ENCODE peak calls at places on chromosome 15, in seven cellular contexts. One of them, this sample, is unnamed. For H3K27me3, the result is how much of the 10 kb centered on the place peaks cover.

GRCh38 chr15:91151781-91152563 is 51.9 kb downstream of the SV2B start:
- DNase-seq in esophagus squamous epithelium: no peak
- DNase-seq in heart left ventricle: no peak
- DNase-seq in stomach: no peak
- DNase-seq in ovary: no peak
- DNase-seq in GM12878: no peak
- DNase-seq in K562: no peak
- DNase-seq in this sample: no peak

GRCh38 chr15:52295421-52295991 is at the start of gene MYO5C:
- DNase-seq in K562: no peak
- DNase-seq in stomach: peak
- DNase-seq in heart left ventricle: peak
- DNase-seq in GM12878: no peak
- DNase-seq in ovary: no peak
- DNase-seq in esophagus squamous epithelium: no peak
- DNase-seq in this sample: peak

GRCh38 chr15:72285402-72285801 is 13.0 kb upstream of the PARP6 start:
- DNase-seq in stomach: no peak
- DNase-seq in esophagus squamous epithelium: no peak
- DNase-seq in ovary: no peak
- DNase-seq in heart left ventricle: no peak
- DNase-seq in K562: no peak
- DNase-seq in GM12878: no peak
- DNase-seq in this sample: no peak

GRCh38 chr15:88604381-88604951 is 16.7 kb upstream of the AEN start:
- DNase-seq in K562: no peak
- DNase-seq in ovary: no peak
- DNase-seq in stomach: no peak
- DNase-seq in GM12878: no peak
- DNase-seq in heart left ventricle: no peak
- DNase-seq in esophagus squamous epithelium: no peak
- DNase-seq in this sample: peak

GRCh38 chr15:50068016-50068415 is 51.0 kb downstream of the ATP8B4 start:
- DNase-seq in esophagus squamous epithelium: no peak
- DNase-seq in heart left ventricle: no peak
- DNase-seq in K562: no peak
- DNase-seq in stomach: no peak
- DNase-seq in ovary: no peak
- DNase-seq in GM12878: no peak
- DNase-seq in this sample: no peak

GRCh38 chr15:101499863-101500713 is 10.6 kb upstream of the PCSK6 start:
- DNase-seq in K562: no peak
- DNase-seq in stomach: peak
- DNase-seq in esophagus squamous epithelium: no peak
- DNase-seq in GM12878: peak
- DNase-seq in heart left ventricle: peak
- DNase-seq in ovary: no peak
- DNase-seq in this sample: no peak

GRCh38 chr15:34841220-34841841 is 46.0 kb upstream of the ACTC1 start:
- DNase-seq in heart left ventricle: no peak
- DNase-seq in esophagus squamous epithelium: no peak
- DNase-seq in ovary: no peak
- DNase-seq in K562: no peak
- DNase-seq in GM12878: no peak
- DNase-seq in stomach: no peak
- DNase-seq in this sample: no peak

GRCh38 chr15:82294061-82294690 is 31.6 kb downstream of the SAXO2 start:
- DNase-seq in esophagus squamous epithelium: no peak
- DNase-seq in heart left ventricle: no peak
- DNase-seq in ovary: no peak
- DNase-seq in GM12878: no peak
- DNase-seq in stomach: no peak
- DNase-seq in K562: no peak
- DNase-seq in this sample: no peak

GRCh38 chr15:101342065-101342464 is 47.0 kb upstream of the SNRPA1 start:
- DNase-seq in K562: no peak
- DNase-seq in stomach: no peak
- DNase-seq in ovary: no peak
- DNase-seq in GM12878: no peak
- DNase-seq in heart left ventricle: no peak
- DNase-seq in esophagus squamous epithelium: no peak
- DNase-seq in this sample: no peak

GRCh38 chr15:26020871-26021270 is 157.7 kb upstream of the ATP10A start:
- DNase-seq in esophagus squamous epithelium: no peak
- DNase-seq in heart left ventricle: no peak
- DNase-seq in GM12878: no peak
- DNase-seq in K562: no peak
- DNase-seq in ovary: no peak
- DNase-seq in stomach: no peak
- DNase-seq in this sample: no peak

GRCh38 chr15:95716708-95717107 is 613.8 kb upstream of the NR2F2 start:
- DNase-seq in GM12878: no peak
- DNase-seq in esophagus squamous epithelium: no peak
- DNase-seq in ovary: no peak
- DNase-seq in heart left ventricle: no peak
- DNase-seq in K562: no peak
- DNase-seq in stomach: no peak
- DNase-seq in this sample: no peak

GRCh38 chr15:22224241-22224671 is 143.9 kb downstream of the OR4M2 start:
- DNase-seq in ovary: no peak
- DNase-seq in stomach: no peak
- DNase-seq in K562: no peak
- DNase-seq in esophagus squamous epithelium: no peak
- DNase-seq in GM12878: no peak
- DNase-seq in heart left ventricle: no peak
- DNase-seq in this sample: no peak

GRCh38 chr15:76341366-76342045 is 4.9 kb downstream of the ISL2 start:
- DNase-seq in esophagus squamous epithelium: no peak
- DNase-seq in stomach: no peak
- DNase-seq in GM12878: no peak
- DNase-seq in ovary: no peak
- DNase-seq in K562: no peak
- DNase-seq in heart left ventricle: no peak
- DNase-seq in this sample: no peak
- H3K27me3 ChIP-seq in esophagus squamous epithelium: half or more
- H3K27me3 ChIP-seq in stomach: half or more
- H3K27me3 ChIP-seq in GM12878: under half
- H3K27me3 ChIP-seq in ovary: under half
- H3K27me3 ChIP-seq in K562: under half
- H3K27me3 ChIP-seq in heart left ventricle: half or more
- H3K27me3 ChIP-seq in this sample: half or more

DNA sequence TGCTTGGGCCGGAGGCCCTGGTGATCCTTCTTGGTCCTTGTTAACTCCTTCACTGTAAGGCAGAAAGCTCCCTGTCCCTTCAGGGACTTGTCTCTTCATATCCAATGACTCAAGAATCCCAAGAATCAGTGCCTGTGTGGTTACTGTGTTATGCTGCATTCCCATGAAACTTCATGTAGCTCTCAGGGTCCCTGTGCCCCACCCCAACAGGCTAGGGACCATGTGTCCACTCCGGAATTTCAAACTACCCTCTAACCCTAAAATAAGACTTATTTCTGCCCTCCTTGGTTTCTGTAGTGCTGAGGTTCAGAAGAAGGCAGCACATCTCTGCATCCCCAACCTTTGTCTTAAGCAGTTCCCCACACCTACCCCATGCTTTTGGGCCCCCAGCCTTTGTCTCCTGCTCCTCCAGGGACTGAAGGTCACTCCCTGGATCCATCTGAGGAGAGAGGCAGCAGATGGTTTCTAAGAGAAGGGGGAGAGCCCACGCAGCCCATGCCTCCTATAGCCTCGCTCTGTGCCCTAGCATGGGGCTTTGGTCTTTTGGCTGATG is 531 bp upstream of the MAP1A start:
- DNase-seq in GM12878: no peak
- DNase-seq in K562: peak
- DNase-seq in heart left ventricle: no peak
- DNase-seq in ovary: no peak
- DNase-seq in stomach: no peak
- DNase-seq in esophagus squamous epithelium: no peak
- DNase-seq in this sample: no peak
- H3K27ac ChIP-seq in GM12878: no peak
- H3K27ac ChIP-seq in K562: peak
- H3K27ac ChIP-seq in heart left ventricle: peak
- H3K27ac ChIP-seq in ovary: peak
- H3K27ac ChIP-seq in stomach: peak
- H3K27ac ChIP-seq in esophagus squamous epithelium: peak
- H3K27ac ChIP-seq in this sample: peak

DNA sequence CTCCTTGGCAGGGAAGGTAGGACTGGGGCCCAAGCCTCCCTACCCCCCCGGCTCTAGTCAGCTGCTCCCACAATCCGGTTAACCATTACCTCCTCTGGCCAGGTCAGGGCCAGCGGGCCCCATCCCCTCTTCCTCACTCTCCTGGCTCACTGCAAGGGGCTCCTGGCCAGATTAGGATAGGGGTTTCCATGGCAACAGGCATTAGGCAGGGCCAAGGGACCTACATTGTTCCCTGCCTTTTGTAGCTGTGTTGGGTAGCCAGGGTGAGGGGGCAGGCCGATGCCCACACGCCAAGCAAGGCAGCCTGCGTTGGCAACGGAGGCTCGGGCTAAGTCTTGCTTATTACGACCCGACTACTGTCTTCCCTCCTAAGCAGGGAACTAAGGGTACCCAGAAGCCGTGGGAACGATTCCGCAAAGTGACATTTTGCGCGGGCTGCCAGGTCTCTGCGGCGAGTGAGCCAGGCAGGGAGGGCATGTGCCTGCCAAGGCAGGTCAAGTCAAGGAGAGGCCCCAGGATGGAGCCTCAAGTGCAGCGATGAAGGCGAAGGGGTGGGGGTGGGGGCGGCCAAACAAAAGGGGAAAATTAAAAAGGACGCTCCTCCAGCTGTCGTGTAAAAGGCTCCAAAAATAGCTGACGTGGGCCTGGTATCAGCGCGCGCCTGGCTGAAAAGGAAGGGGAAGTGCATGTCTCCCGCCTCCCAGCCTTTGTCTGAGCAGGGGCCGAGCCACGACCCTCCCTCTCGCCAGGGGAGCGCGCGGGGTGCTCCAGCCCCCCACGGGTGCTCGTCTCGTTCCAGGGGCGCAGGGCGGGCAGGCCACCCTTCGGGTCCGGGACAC is 919 bp downstream of the IDH2 start:
- DNase-seq in K562: peak
- DNase-seq in ovary: peak
- DNase-seq in GM12878: no peak
- DNase-seq in heart left ventricle: peak
- DNase-seq in esophagus squamous epithelium: no peak
- DNase-seq in stomach: peak
- DNase-seq in this sample: peak
- TF ChIP-seq POLR2A in K562: no peak
- TF ChIP-seq POLR2A in ovary: no peak
- TF ChIP-seq POLR2A in GM12878: no peak
- TF ChIP-seq POLR2A in heart left ventricle: no peak
- TF ChIP-seq POLR2A in esophagus squamous epithelium: no peak
- TF ChIP-seq POLR2A in stomach: no peak
- TF ChIP-seq POLR2A in this sample: no peak

DNA sequence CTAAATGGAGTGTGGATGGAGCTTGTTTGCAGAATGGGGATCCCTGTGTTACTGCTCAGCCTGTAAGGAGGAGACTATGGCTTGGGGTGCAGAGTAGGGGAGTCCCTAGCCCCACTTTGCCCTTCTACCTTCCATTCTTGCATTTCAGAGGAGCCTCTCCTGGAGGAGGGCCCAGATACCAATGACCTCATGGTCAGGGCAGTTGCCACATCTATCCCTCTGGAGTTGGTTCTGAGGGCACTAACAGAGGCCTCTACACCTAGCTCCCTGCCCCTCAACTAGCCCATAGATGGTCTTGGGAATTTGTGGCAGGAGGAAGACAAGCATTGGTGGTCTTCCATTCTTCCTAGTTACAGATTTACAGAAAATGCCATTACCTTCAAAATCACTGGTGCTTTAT is 6.1 kb downstream of the SKOR1 start:
- DNase-seq in K562: no peak
- DNase-seq in stomach: no peak
- DNase-seq in GM12878: no peak
- DNase-seq in esophagus squamous epithelium: no peak
- DNase-seq in ovary: no peak
- DNase-seq in heart left ventricle: no peak
- DNase-seq in this sample: no peak
- H3K27me3 ChIP-seq in K562: under half
- H3K27me3 ChIP-seq in stomach: half or more
- H3K27me3 ChIP-seq in GM12878: under half
- H3K27me3 ChIP-seq in esophagus squamous epithelium: half or more
- H3K27me3 ChIP-seq in ovary: under half
- H3K27me3 ChIP-seq in heart left ventricle: half or more
- H3K27me3 ChIP-seq in this sample: under half

This sample was measured in thyroid gland.